ENCODE peak calls at places on chromosomes 6 and 20, in five cellular contexts. Q is hepatocyte, Y is Right ventricle myocardium inferior, B is T-helper 9 cell, E is AG20443. M is an unnamed sample.

GRCh38 chr6:85580104-85580877 is 13.4 kb downstream of the SNX14 start:
- DNase-seq in Q (peak), Y (no peak), B (no peak), E (no peak), M (no peak)

GRCh38 chr6:23365732-23366131 is 760.3 kb upstream of the NRSN1 start:
- DNase-seq in Q (no peak), Y (no peak), B (no peak), E (no peak), M (no peak)

GRCh38 chr6:44712353-44713147 is 325.0 kb downstream of the CDC5L start:
- DNase-seq in Q (no peak), Y (no peak), B (no peak), E (no peak), M (no peak)

GRCh38 chr6:43887340-43887858 is 117.4 kb downstream of the VEGFA start:
- DNase-seq in Q (no peak), Y (no peak), B (no peak), E (no peak), M (no peak)

GRCh38 chr6:145044606-145045275 is 690.6 kb downstream of the EPM2A start:
- DNase-seq in Q (peak), Y (no peak), B (no peak), E (peak), M (no peak)

GRCh38 chr20:53773792-53774371 is 180.2 kb upstream of the ZNF217 start:
- DNase-seq in Q (peak), Y (no peak), B (no peak), E (peak), M (no peak)

GRCh38 chr6:104418125-104418524 is 441.6 kb downstream of the HACE1 start:
- DNase-seq in Q (no peak), Y (no peak), B (no peak), E (no peak), M (no peak)

GRCh38 chr6:155328074-155328538 is 13.8 kb upstream of the TFB1M start:
- DNase-seq in Q (no peak), Y (no peak), B (no peak), E (no peak), M (no peak)

GRCh38 chr6:82980086-82980485 is 85.6 kb downstream of the UBE3D start:
- DNase-seq in Q (no peak), Y (no peak), B (no peak), E (peak), M (no peak)

GRCh38 chr6:77124604-77125003 is 338.7 kb downstream of the HTR1B start:
- DNase-seq in Q (peak), Y (no peak), B (no peak), E (no peak), M (no peak)

GRCh38 chr6:12047304-12047703 is 35.2 kb downstream of the HIVEP1 start:
- DNase-seq in Q (no peak), Y (no peak), B (no peak), E (no peak), M (no peak)

GRCh38 chr20:56628873-56629463 is at the start of gene TFAP2C:
- DNase-seq in Q (peak), Y (peak), B (no peak), E (peak), M (no peak)

GRCh38 chr6:43990627-43991619 is 136.3 kb downstream of the MRPL14 start:
- DNase-seq in Q (peak), Y (no peak), B (no peak), E (no peak), M (no peak)

GRCh38 chr6:122322824-122323223 is 76.6 kb upstream of the HSF2 start:
- DNase-seq in Q (peak), Y (no peak), B (no peak), E (no peak), M (peak)

GRCh38 chr20:39107741-39108140 is 145.6 kb downstream of the DHX35 start:
- DNase-seq in Q (no peak), Y (no peak), B (no peak), E (peak), M (no peak)

GRCh38 chr6:158869010-158869603 is 49.9 kb upstream of the EZR start:
- DNase-seq in Q (no peak), Y (no peak), B (no peak), E (peak), M (peak)

GRCh38 chr6:139017227-139017626 is 11.3 kb upstream of the ABRACL start:
- DNase-seq in Q (no peak), Y (no peak), B (no peak), E (no peak), M (no peak)

GRCh38 chr20:49450281-49450707 is 32.2 kb downstream of the KCNB1 start:
- DNase-seq in Q (no peak), Y (no peak), B (no peak), E (no peak), M (no peak)

M was measured in T-helper 2 cell.